ENCODE peak calls at places on chromosomes 12 and 14, in six cellular contexts. Z is mucosa of descending colon, E is kidney, S is C1 segment of cervical spinal cord, W is M059J, O is NCI-H1436. K is an unnamed sample.

GRCh38 chr14:87829543-87829942 is 163.4 kb downstream of the GALC start:
- DNase-seq in Z (no peak), O (no peak), E (no peak), W (no peak), S (no peak), K (no peak)

GRCh38 chr14:24273422-24273998 is 2.1 kb upstream of the RABGGTA start:
- DNase-seq in E (no peak), Z (no peak), W (no peak), S (no peak), O (no peak), K (no peak)

GRCh38 chr12:55738113-55739024 is 4.6 kb upstream of the GDF11 start:
- DNase-seq in S (peak; percentile 88), O (peak; percentile 89), Z (peak; percentile 91), W (peak; percentile 82), E (peak; percentile 93), K (peak; percentile 84)

GRCh38 chr12:114013601-114014345 is 47.6 kb upstream of the RBM19 start:
- DNase-seq in S (no peak), Z (no peak), E (no peak), W (peak; percentile 23), O (peak; percentile 60), K (no peak)

GRCh38 chr14:49218436-49219092 is 367.6 kb downstream of the RPS29 start:
- DNase-seq in E (no peak), O (no peak), W (no peak), Z (no peak), S (no peak), K (no peak)

GRCh38 chr12:11798856-11799530 is 149.5 kb downstream of the ETV6 start:
- DNase-seq in E (no peak), Z (no peak), W (peak; percentile 95), O (no peak), S (no peak), K (no peak)

GRCh38 chr14:100534528-100535286 is 52.5 kb downstream of the BEGAIN start:
- DNase-seq in W (peak; percentile 60), O (no peak), E (peak; percentile 54), Z (peak; percentile 37), S (no peak), K (peak; percentile 6)

GRCh38 chr14:88999137-88999536 is 174.7 kb downstream of the TTC8 start:
- DNase-seq in O (no peak), W (no peak), E (no peak), Z (no peak), S (no peak), K (no peak)

GRCh38 chr12:107461222-107461980 is 224.2 kb upstream of the PWP1 start:
- DNase-seq in Z (no peak), W (peak; percentile 90), E (no peak), S (no peak), O (no peak), K (no peak)

GRCh38 chr14:102512713-102513373 is 3.3 kb upstream of the ANKRD9 start:
- DNase-seq in S (no peak), Z (peak; percentile 53), O (no peak), W (no peak), E (peak; percentile 73), K (no peak)

GRCh38 chr12:3562484-3562883 is 71.5 kb downstream of the PRMT8 start:
- DNase-seq in E (no peak), O (no peak), W (no peak), S (no peak), Z (no peak), K (no peak)

GRCh38 chr12:119153477-119154434 is 25.0 kb upstream of the HSPB8 start:
- DNase-seq in W (peak; percentile 33), E (peak; percentile 87), Z (no peak), S (no peak), O (no peak), K (peak; percentile 25)